ENCODE peak calls at places on chromosomes 6 and 20, in five cellular contexts. One of them, this sample, is unnamed.
A peak's percentile ranks its signal among the peaks of the same experiment; 100 is the strongest.

GRCh38 chr6:48766349-48766748 is 655.4 kb upstream of the PTCHD4 start:
- DNase-seq in SK-N-SH: no peak
- DNase-seq in PC-9: peak; percentile 16
- DNase-seq in GM23248: peak; percentile 77
- DNase-seq in MM.1S: no peak
- DNase-seq in this sample: peak; percentile 93

GRCh38 chr6:83429857-83430605 is 820 bp downstream of the ME1 start:
- DNase-seq in GM23248: peak; percentile 53
- DNase-seq in SK-N-SH: peak; percentile 50
- DNase-seq in PC-9: peak; percentile 44
- DNase-seq in MM.1S: peak; percentile 31
- DNase-seq in this sample: peak; percentile 59

GRCh38 chr6:7650876-7651275 is 60.9 kb downstream of the SNRNP48 start:
- DNase-seq in GM23248: peak; percentile 39
- DNase-seq in SK-N-SH: no peak
- DNase-seq in PC-9: no peak
- DNase-seq in MM.1S: no peak
- DNase-seq in this sample: no peak

GRCh38 chr20:45848969-45849582 is 8.1 kb downstream of the ACOT8 start:
- DNase-seq in MM.1S: no peak
- DNase-seq in PC-9: no peak
- DNase-seq in SK-N-SH: no peak
- DNase-seq in GM23248: no peak
- DNase-seq in this sample: no peak

GRCh38 chr6:126888727-126889725 is 229.4 kb upstream of the RSPO3 start:
- DNase-seq in SK-N-SH: no peak
- DNase-seq in PC-9: no peak
- DNase-seq in GM23248: no peak
- DNase-seq in MM.1S: no peak
- DNase-seq in this sample: peak; percentile 2

GRCh38 chr6:8192067-8192466 is 89.7 kb upstream of the EEF1E1 start:
- DNase-seq in GM23248: no peak
- DNase-seq in MM.1S: no peak
- DNase-seq in SK-N-SH: no peak
- DNase-seq in PC-9: no peak
- DNase-seq in this sample: no peak

GRCh38 chr20:7775072-7775471 is 165.2 kb downstream of the HAO1 start:
- DNase-seq in MM.1S: no peak
- DNase-seq in GM23248: peak; percentile 40
- DNase-seq in PC-9: no peak
- DNase-seq in SK-N-SH: no peak
- DNase-seq in this sample: no peak

GRCh38 chr6:116996842-116997241 is 119.8 kb downstream of the RFX6 start:
- DNase-seq in GM23248: no peak
- DNase-seq in PC-9: peak; percentile 1
- DNase-seq in SK-N-SH: no peak
- DNase-seq in MM.1S: no peak
- DNase-seq in this sample: no peak

GRCh38 chr6:152503541-152503940 is 133.6 kb downstream of the SYNE1 start:
- DNase-seq in MM.1S: no peak
- DNase-seq in GM23248: peak; percentile 60
- DNase-seq in PC-9: no peak
- DNase-seq in SK-N-SH: no peak
- DNase-seq in this sample: peak; percentile 53

GRCh38 chr20:38143646-38144554 is 21.2 kb downstream of the TGM2 start:
- DNase-seq in SK-N-SH: peak; percentile 46
- DNase-seq in PC-9: peak; percentile 89
- DNase-seq in GM23248: peak; percentile 97
- DNase-seq in MM.1S: peak; percentile 69
- DNase-seq in this sample: peak; percentile 84

GRCh38 chr6:157893238-157893637 is 70.2 kb downstream of the SNX9 start:
- DNase-seq in PC-9: no peak
- DNase-seq in GM23248: no peak
- DNase-seq in SK-N-SH: no peak
- DNase-seq in MM.1S: no peak
- DNase-seq in this sample: no peak

GRCh38 chr6:132952468-132952867 is 138.1 kb downstream of the RPS12 start:
- DNase-seq in GM23248: peak; percentile 52
- DNase-seq in MM.1S: no peak
- DNase-seq in SK-N-SH: no peak
- DNase-seq in PC-9: no peak
- DNase-seq in this sample: peak; percentile 57

GRCh38 chr20:52746190-52746589 is 226.0 kb upstream of the TSHZ2 start:
- DNase-seq in GM23248: no peak
- DNase-seq in SK-N-SH: no peak
- DNase-seq in MM.1S: no peak
- DNase-seq in PC-9: no peak
- DNase-seq in this sample: no peak

GRCh38 chr6:110660066-110660655 is 155.1 kb downstream of the CDK19 start:
- DNase-seq in SK-N-SH: no peak
- DNase-seq in GM23248: no peak
- DNase-seq in PC-9: no peak
- DNase-seq in MM.1S: no peak
- DNase-seq in this sample: no peak

GRCh38 chr6:167426074-167426473 is 101.2 kb downstream of the TTLL2 start:
- DNase-seq in PC-9: no peak
- DNase-seq in SK-N-SH: no peak
- DNase-seq in MM.1S: no peak
- DNase-seq in GM23248: no peak
- DNase-seq in this sample: no peak

GRCh38 chr6:31597006-31597405 is 4.2 kb upstream of the NCR3 start:
- DNase-seq in PC-9: no peak
- DNase-seq in MM.1S: peak; percentile 30
- DNase-seq in GM23248: peak; percentile 48
- DNase-seq in SK-N-SH: peak; percentile 70
- DNase-seq in this sample: peak; percentile 58

GRCh38 chr20:46304852-46305251 is 3.4 kb downstream of the CDH22 start:
- DNase-seq in SK-N-SH: no peak
- DNase-seq in GM23248: no peak
- DNase-seq in PC-9: no peak
- DNase-seq in MM.1S: no peak
- DNase-seq in this sample: no peak

GRCh38 chr6:117624869-117625481 is 22.7 kb upstream of the GOPC start:
- DNase-seq in GM23248: no peak
- DNase-seq in SK-N-SH: no peak
- DNase-seq in MM.1S: no peak
- DNase-seq in PC-9: no peak
- DNase-seq in this sample: peak; percentile 17

GRCh38 chr6:11710221-11710836 is 68.3 kb downstream of the ADTRP start:
- DNase-seq in SK-N-SH: peak; percentile 26
- DNase-seq in GM23248: no peak
- DNase-seq in PC-9: no peak
- DNase-seq in MM.1S: no peak
- DNase-seq in this sample: no peak

GRCh38 chr20:50193169-50193850 is 2.7 kb downstream of the CEBPB start:
- DNase-seq in MM.1S: no peak
- DNase-seq in SK-N-SH: no peak
- DNase-seq in GM23248: peak; percentile 79
- DNase-seq in PC-9: peak; percentile 34
- DNase-seq in this sample: peak; percentile 31

GRCh38 chr6:29828471-29828797 is 809 bp downstream of the HLA-G start:
- DNase-seq in GM23248: peak; percentile 18
- DNase-seq in PC-9: no peak
- DNase-seq in SK-N-SH: no peak
- DNase-seq in MM.1S: no peak
- DNase-seq in this sample: no peak

GRCh38 chr6:84639396-84639795 is 125.0 kb downstream of the TBX18 start:
- DNase-seq in MM.1S: no peak
- DNase-seq in PC-9: no peak
- DNase-seq in SK-N-SH: no peak
- DNase-seq in GM23248: peak; percentile 46
- DNase-seq in this sample: peak; percentile 49

GRCh38 chr6:168928012-168928411 is 325.6 kb downstream of the THBS2 start:
- DNase-seq in MM.1S: no peak
- DNase-seq in GM23248: no peak
- DNase-seq in SK-N-SH: no peak
- DNase-seq in PC-9: no peak
- DNase-seq in this sample: no peak

GRCh38 chr6:117481278-117481925 is 1.1 kb upstream of the DCBLD1 start:
- DNase-seq in PC-9: no peak
- DNase-seq in GM23248: no peak
- DNase-seq in MM.1S: no peak
- DNase-seq in SK-N-SH: no peak
- DNase-seq in this sample: no peak

GRCh38 chr6:4518506-4518905 is 257.7 kb upstream of the CDYL start:
- DNase-seq in MM.1S: no peak
- DNase-seq in GM23248: peak; percentile 79
- DNase-seq in PC-9: no peak
- DNase-seq in SK-N-SH: no peak
- DNase-seq in this sample: no peak

GRCh38 chr6:300026-300425 is 7.7 kb downstream of the DUSP22 start:
- DNase-seq in MM.1S: no peak
- DNase-seq in PC-9: no peak
- DNase-seq in GM23248: no peak
- DNase-seq in SK-N-SH: no peak
- DNase-seq in this sample: no peak
- H3K9me3 ChIP-seq in MM.1S: no peaks in the 10 kb centered on the region
- H3K9me3 ChIP-seq in PC-9: no peaks in the 10 kb centered on the region
- H3K9me3 ChIP-seq in GM23248: no peaks in the 10 kb centered on the region
- H3K9me3 ChIP-seq in SK-N-SH: no peaks in the 10 kb centered on the region
- H3K9me3 ChIP-seq in this sample: no peaks in the 10 kb centered on the region

GRCh38 chr20:24634855-24635254 is 165.4 kb downstream of the SYNDIG1 start:
- DNase-seq in PC-9: peak; percentile 73
- DNase-seq in GM23248: peak; percentile 95
- DNase-seq in SK-N-SH: no peak
- DNase-seq in MM.1S: no peak
- DNase-seq in this sample: peak; percentile 73
- H3K9me2 ChIP-seq in PC-9: no peaks in the 10 kb centered on the region
- H3K9me2 ChIP-seq in GM23248: no peaks in the 10 kb centered on the region
- H3K9me2 ChIP-seq in SK-N-SH: no peaks in the 10 kb centered on the region
- H3K9me2 ChIP-seq in MM.1S: no peaks in the 10 kb centered on the region
- H3K9me2 ChIP-seq in this sample: no peaks in the 10 kb centered on the region

DNA sequence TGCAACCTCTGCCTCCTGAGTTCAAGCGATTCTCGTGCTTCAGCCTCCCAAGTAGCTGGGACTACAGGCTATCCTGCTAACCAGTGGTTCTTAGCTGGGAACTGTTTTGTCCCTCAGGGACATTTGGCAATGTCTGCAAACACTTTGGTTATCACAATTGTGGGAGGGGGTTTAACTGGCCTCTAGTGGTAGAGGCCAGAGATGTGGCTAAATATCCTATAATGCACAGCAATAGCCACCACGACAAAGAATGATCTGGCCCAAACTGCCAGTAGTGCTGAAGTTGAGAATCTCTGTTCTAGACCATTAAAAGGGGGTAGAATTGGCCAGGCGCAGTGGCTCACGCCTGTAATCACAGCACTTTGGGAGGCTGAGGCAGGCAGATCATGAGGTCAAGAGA is 28.8 kb downstream of the AKIRIN2 start:
- DNase-seq in MM.1S: no peak
- DNase-seq in GM23248: no peak
- DNase-seq in SK-N-SH: no peak
- DNase-seq in PC-9: no peak
- DNase-seq in this sample: no peak
- H3F3A ChIP-seq in MM.1S: peaks cover 8% of the 10 kb centered on the region
- H3F3A ChIP-seq in GM23248: peaks cover 25% of the 10 kb centered on the region
- H3F3A ChIP-seq in SK-N-SH: peaks cover 20% of the 10 kb centered on the region
- H3F3A ChIP-seq in PC-9: peaks cover 14% of the 10 kb centered on the region
- H3F3A ChIP-seq in this sample: no peaks in the 10 kb centered on the region

GRCh38 chr20:29689411-29690225 is 1567.8 kb upstream of the DEFB115 start:
- DNase-seq in MM.1S: no peak
- DNase-seq in PC-9: peak; percentile 6
- DNase-seq in SK-N-SH: peak; percentile 82
- DNase-seq in GM23248: peak; percentile 42
- DNase-seq in this sample: peak; percentile 9

GRCh38 chr20:29687438-29687837 is 1570.0 kb upstream of the DEFB115 start:
- DNase-seq in MM.1S: no peak
- DNase-seq in SK-N-SH: no peak
- DNase-seq in PC-9: no peak
- DNase-seq in GM23248: no peak
- DNase-seq in this sample: no peak

GRCh38 chr20:29690274-29690673 is 1567.2 kb upstream of the DEFB115 start:
- DNase-seq in GM23248: no peak
- DNase-seq in MM.1S: no peak
- DNase-seq in SK-N-SH: no peak
- DNase-seq in PC-9: no peak
- DNase-seq in this sample: no peak
- H3K9me3 ChIP-seq in GM23248: no peaks in the 10 kb centered on the region
- H3K9me3 ChIP-seq in MM.1S: no peaks in the 10 kb centered on the region
- H3K9me3 ChIP-seq in SK-N-SH: no peaks in the 10 kb centered on the region
- H3K9me3 ChIP-seq in PC-9: no peaks in the 10 kb centered on the region
- H3K9me3 ChIP-seq in this sample: peaks cover 3% of the 10 kb centered on the region

GRCh38 chr6:44503471-44503870 is 116.0 kb downstream of the CDC5L start:
- DNase-seq in MM.1S: no peak
- DNase-seq in PC-9: no peak
- DNase-seq in SK-N-SH: no peak
- DNase-seq in GM23248: no peak
- DNase-seq in this sample: no peak
- H3K9me2 ChIP-seq in MM.1S: no peaks in the 10 kb centered on the region
- H3K9me2 ChIP-seq in PC-9: no peaks in the 10 kb centered on the region
- H3K9me2 ChIP-seq in SK-N-SH: no peaks in the 10 kb centered on the region
- H3K9me2 ChIP-seq in GM23248: no peaks in the 10 kb centered on the region
- H3K9me2 ChIP-seq in this sample: peaks cover 4% of the 10 kb centered on the region

GRCh38 chr20:32036716-32037355 is 15.2 kb upstream of the HCK start:
- DNase-seq in PC-9: no peak
- DNase-seq in MM.1S: no peak
- DNase-seq in GM23248: peak; percentile 58
- DNase-seq in SK-N-SH: no peak
- DNase-seq in this sample: no peak

GRCh38 chr20:32037929-32038328 is 14.1 kb upstream of the HCK start:
- DNase-seq in GM23248: peak; percentile 62
- DNase-seq in PC-9: no peak
- DNase-seq in SK-N-SH: no peak
- DNase-seq in MM.1S: no peak
- DNase-seq in this sample: no peak

GRCh38 chr20:32034581-32035397 is 17.3 kb upstream of the HCK start:
- DNase-seq in PC-9: no peak
- DNase-seq in MM.1S: no peak
- DNase-seq in GM23248: peak; percentile 37
- DNase-seq in SK-N-SH: no peak
- DNase-seq in this sample: no peak

GRCh38 chr20:32035398-32035852 is 16.6 kb upstream of the HCK start:
- DNase-seq in PC-9: no peak
- DNase-seq in MM.1S: no peak
- DNase-seq in GM23248: no peak
- DNase-seq in SK-N-SH: no peak
- DNase-seq in this sample: no peak

GRCh38 chr20:32036252-32036651 is 15.8 kb upstream of the HCK start:
- DNase-seq in GM23248: no peak
- DNase-seq in MM.1S: no peak
- DNase-seq in SK-N-SH: no peak
- DNase-seq in PC-9: no peak
- DNase-seq in this sample: no peak
- H3F3A ChIP-seq in GM23248: peaks cover 12% of the 10 kb centered on the region
- H3F3A ChIP-seq in MM.1S: no peaks in the 10 kb centered on the region
- H3F3A ChIP-seq in SK-N-SH: peaks cover 4% of the 10 kb centered on the region
- H3F3A ChIP-seq in PC-9: no peaks in the 10 kb centered on the region
- H3F3A ChIP-seq in this sample: no peaks in the 10 kb centered on the region

This sample was measured in PC-3.